ENCODE peak calls at places on chromosome 20, in ten cellular contexts. One of them, this sample, is unnamed. For H3K4me1, the result is how much of the 10 kb centered on the place peaks cover.

GRCh38 chr20:11686900-11687543 is 230.7 kb upstream of the BTBD3 start:
- DNase-seq in uterus: peak
- DNase-seq in mammary epithelial cell: peak
- DNase-seq in HepG2: no peak
- DNase-seq in fibroblast of lung: peak
- DNase-seq in transverse colon: peak
- DNase-seq in left ventricle myocardium inferior: peak
- DNase-seq in right atrium auricular region: no peak
- DNase-seq in esophagus muscularis mucosa: no peak
- DNase-seq in tibial nerve: no peak
- DNase-seq in this sample: peak

GRCh38 chr20:37823276-37823980 is 79.5 kb upstream of the VSTM2L start:
- DNase-seq in right atrium auricular region: no peak
- DNase-seq in esophagus muscularis mucosa: no peak
- DNase-seq in tibial nerve: no peak
- DNase-seq in HepG2: no peak
- DNase-seq in mammary epithelial cell: peak
- DNase-seq in transverse colon: no peak
- DNase-seq in fibroblast of lung: no peak
- DNase-seq in uterus: no peak
- DNase-seq in left ventricle myocardium inferior: no peak
- DNase-seq in this sample: no peak

GRCh38 chr20:60361761-60362410 is 403.7 kb downstream of the CDH26 start:
- DNase-seq in mammary epithelial cell: no peak
- DNase-seq in fibroblast of lung: no peak
- DNase-seq in uterus: no peak
- DNase-seq in right atrium auricular region: no peak
- DNase-seq in left ventricle myocardium inferior: no peak
- DNase-seq in esophagus muscularis mucosa: peak
- DNase-seq in tibial nerve: no peak
- DNase-seq in transverse colon: no peak
- DNase-seq in HepG2: no peak
- DNase-seq in this sample: no peak

GRCh38 chr20:61279621-61280150 is 27.6 kb downstream of the CDH4 start:
- DNase-seq in fibroblast of lung: no peak
- DNase-seq in transverse colon: no peak
- DNase-seq in right atrium auricular region: no peak
- DNase-seq in mammary epithelial cell: no peak
- DNase-seq in left ventricle myocardium inferior: no peak
- DNase-seq in HepG2: no peak
- DNase-seq in uterus: no peak
- DNase-seq in esophagus muscularis mucosa: no peak
- DNase-seq in tibial nerve: no peak
- DNase-seq in this sample: no peak

GRCh38 chr20:39874049-39874893 is 814.8 kb downstream of the MAFB start:
- DNase-seq in uterus: peak
- DNase-seq in tibial nerve: peak
- DNase-seq in mammary epithelial cell: peak
- DNase-seq in HepG2: peak
- DNase-seq in fibroblast of lung: peak
- DNase-seq in esophagus muscularis mucosa: no peak
- DNase-seq in transverse colon: peak
- DNase-seq in left ventricle myocardium inferior: peak
- DNase-seq in right atrium auricular region: peak
- DNase-seq in this sample: peak

GRCh38 chr20:54642733-54643667 is 167.6 kb downstream of the DOK5 start:
- DNase-seq in HepG2: no peak
- DNase-seq in mammary epithelial cell: no peak
- DNase-seq in transverse colon: no peak
- DNase-seq in left ventricle myocardium inferior: no peak
- DNase-seq in tibial nerve: no peak
- DNase-seq in esophagus muscularis mucosa: no peak
- DNase-seq in fibroblast of lung: no peak
- DNase-seq in uterus: no peak
- DNase-seq in right atrium auricular region: no peak
- DNase-seq in this sample: no peak

GRCh38 chr20:46999821-47000465 is 105.3 kb downstream of the EYA2 start:
- DNase-seq in uterus: no peak
- DNase-seq in esophagus muscularis mucosa: no peak
- DNase-seq in transverse colon: no peak
- DNase-seq in mammary epithelial cell: no peak
- DNase-seq in HepG2: no peak
- DNase-seq in tibial nerve: no peak
- DNase-seq in fibroblast of lung: no peak
- DNase-seq in right atrium auricular region: no peak
- DNase-seq in left ventricle myocardium inferior: no peak
- DNase-seq in this sample: no peak

GRCh38 chr20:62151835-62152364 is 8.3 kb downstream of the SS18L1 start:
- DNase-seq in mammary epithelial cell: no peak
- DNase-seq in fibroblast of lung: no peak
- DNase-seq in right atrium auricular region: no peak
- DNase-seq in esophagus muscularis mucosa: no peak
- DNase-seq in tibial nerve: no peak
- DNase-seq in left ventricle myocardium inferior: no peak
- DNase-seq in transverse colon: no peak
- DNase-seq in uterus: no peak
- DNase-seq in HepG2: no peak
- DNase-seq in this sample: no peak

GRCh38 chr20:33983371-33983770 is 10.3 kb upstream of the RALY start:
- DNase-seq in transverse colon: no peak
- DNase-seq in tibial nerve: no peak
- DNase-seq in fibroblast of lung: no peak
- DNase-seq in uterus: no peak
- DNase-seq in HepG2: no peak
- DNase-seq in esophagus muscularis mucosa: no peak
- DNase-seq in mammary epithelial cell: no peak
- DNase-seq in left ventricle myocardium inferior: no peak
- DNase-seq in right atrium auricular region: no peak
- DNase-seq in this sample: no peak

GRCh38 chr20:19726126-19726525 is 31.9 kb upstream of the RIN2 start:
- DNase-seq in fibroblast of lung: peak
- DNase-seq in uterus: no peak
- DNase-seq in transverse colon: no peak
- DNase-seq in tibial nerve: no peak
- DNase-seq in right atrium auricular region: no peak
- DNase-seq in mammary epithelial cell: peak
- DNase-seq in left ventricle myocardium inferior: no peak
- DNase-seq in esophagus muscularis mucosa: no peak
- DNase-seq in HepG2: no peak
- DNase-seq in this sample: no peak

DNA sequence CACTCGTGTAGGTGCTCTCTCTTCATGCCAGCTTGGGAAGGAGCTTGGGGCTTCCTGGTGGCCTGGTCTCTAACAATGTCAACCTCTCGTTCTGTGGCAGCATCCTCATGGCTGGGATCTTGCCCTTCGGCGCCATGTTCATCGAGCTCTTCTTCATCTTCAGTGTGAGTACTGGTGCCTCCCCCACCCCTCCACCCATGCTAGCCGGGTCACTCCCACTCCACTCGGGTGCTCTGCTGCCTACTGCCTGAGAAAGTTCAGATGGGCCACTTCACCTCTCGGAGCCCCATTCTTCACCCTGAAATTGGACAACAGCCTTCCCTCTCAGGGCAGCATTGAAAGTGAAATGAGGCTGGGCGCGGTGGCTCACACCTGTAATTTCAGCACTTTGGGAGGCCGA is 48.8 kb downstream of the TM9SF4 start:
- DNase-seq in HepG2: no peak
- DNase-seq in uterus: no peak
- DNase-seq in mammary epithelial cell: no peak
- DNase-seq in fibroblast of lung: no peak
- DNase-seq in esophagus muscularis mucosa: no peak
- DNase-seq in tibial nerve: no peak
- DNase-seq in right atrium auricular region: no peak
- DNase-seq in transverse colon: no peak
- DNase-seq in left ventricle myocardium inferior: no peak
- DNase-seq in this sample: no peak
- H3K4me3 ChIP-seq in HepG2: no peak
- H3K4me3 ChIP-seq in uterus: no peak
- H3K4me3 ChIP-seq in mammary epithelial cell: no peak
- H3K4me3 ChIP-seq in fibroblast of lung: no peak
- H3K4me3 ChIP-seq in esophagus muscularis mucosa: no peak
- H3K4me3 ChIP-seq in tibial nerve: no peak
- H3K4me3 ChIP-seq in right atrium auricular region: no peak
- H3K4me3 ChIP-seq in transverse colon: no peak
- H3K4me3 ChIP-seq in left ventricle myocardium inferior: no peak
- H3K4me3 ChIP-seq in this sample: no peak

DNA sequence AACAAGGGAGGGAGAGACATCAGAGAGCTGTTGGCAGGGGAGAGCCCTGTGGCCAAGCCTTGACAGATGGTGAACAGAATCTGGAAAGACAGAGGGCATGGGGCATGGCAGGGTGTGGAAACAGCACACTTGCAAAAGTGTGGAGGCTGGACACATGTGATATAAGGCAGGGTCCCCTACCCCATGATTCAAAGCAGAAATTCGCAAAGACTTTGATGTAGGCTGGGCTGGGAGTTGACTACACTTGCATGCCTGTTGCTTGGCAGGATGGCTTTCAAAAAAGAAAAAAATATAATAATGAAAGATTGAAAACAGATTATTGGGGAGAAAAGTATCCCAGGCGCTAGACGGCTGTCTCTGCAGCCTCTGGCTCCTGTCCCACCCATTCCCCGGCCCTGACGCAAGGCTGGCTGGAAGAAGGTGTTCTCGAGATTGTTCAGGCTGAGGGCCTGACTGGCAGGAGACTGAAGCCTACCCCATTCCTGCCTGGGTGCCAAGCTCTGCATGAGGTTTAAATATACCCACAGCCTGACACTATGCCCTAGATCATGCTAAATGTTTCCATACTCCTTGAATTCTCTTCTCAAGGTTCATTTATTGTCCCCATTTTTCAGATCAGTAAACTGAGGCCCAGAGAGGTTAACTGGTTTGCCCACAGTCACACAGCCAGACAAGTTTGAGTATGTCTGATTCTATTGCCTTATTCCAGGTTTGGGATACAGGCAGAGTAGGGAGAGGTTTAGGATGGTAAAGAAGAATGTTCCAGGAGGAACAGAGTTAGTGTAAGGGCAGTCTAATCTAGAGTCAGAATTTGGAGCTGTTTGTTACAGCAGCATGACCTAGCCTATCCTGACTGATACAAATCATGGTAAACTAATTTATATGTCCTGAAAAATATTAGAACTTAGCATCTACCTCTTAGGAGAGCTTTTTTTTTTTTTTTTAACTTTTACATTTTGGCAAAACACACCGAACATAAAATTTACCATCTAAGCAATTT is 23.4 kb upstream of the CCN5 start:
- DNase-seq in fibroblast of lung: peak
- DNase-seq in right atrium auricular region: peak
- DNase-seq in uterus: peak
- DNase-seq in HepG2: no peak
- DNase-seq in esophagus muscularis mucosa: no peak
- DNase-seq in transverse colon: no peak
- DNase-seq in left ventricle myocardium inferior: peak
- DNase-seq in tibial nerve: peak
- DNase-seq in mammary epithelial cell: no peak
- DNase-seq in this sample: no peak
- H3K27ac ChIP-seq in fibroblast of lung: no peak
- H3K27ac ChIP-seq in right atrium auricular region: peak
- H3K27ac ChIP-seq in uterus: peak
- H3K27ac ChIP-seq in HepG2: no peak
- H3K27ac ChIP-seq in esophagus muscularis mucosa: peak
- H3K27ac ChIP-seq in transverse colon: no peak
- H3K27ac ChIP-seq in left ventricle myocardium inferior: peak
- H3K27ac ChIP-seq in tibial nerve: no peak
- H3K27ac ChIP-seq in mammary epithelial cell: no peak
- H3K27ac ChIP-seq in this sample: no peak

DNA sequence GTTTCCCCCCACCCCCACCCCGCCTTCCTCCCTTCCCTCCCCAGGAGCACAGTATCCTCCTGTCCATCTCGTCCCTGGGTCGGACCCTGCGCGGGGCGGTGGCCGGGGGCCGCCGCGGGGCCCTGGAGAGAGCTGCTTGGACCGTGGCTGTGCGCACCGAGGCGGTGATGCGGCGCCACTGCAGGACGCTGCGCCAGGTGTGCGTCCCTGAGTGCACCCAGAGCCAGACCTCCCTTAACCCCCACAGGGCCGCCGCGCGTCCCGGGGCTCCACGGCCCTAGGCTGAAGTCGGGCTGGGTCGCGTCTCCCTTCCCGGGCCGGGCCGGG is 2.2 kb downstream of the C20orf204 start:
- DNase-seq in mammary epithelial cell: no peak
- DNase-seq in esophagus muscularis mucosa: no peak
- DNase-seq in uterus: no peak
- DNase-seq in transverse colon: no peak
- DNase-seq in tibial nerve: no peak
- DNase-seq in fibroblast of lung: no peak
- DNase-seq in left ventricle myocardium inferior: no peak
- DNase-seq in HepG2: no peak
- DNase-seq in right atrium auricular region: no peak
- DNase-seq in this sample: no peak
- H3K4me1 ChIP-seq in mammary epithelial cell: under half
- H3K4me1 ChIP-seq in esophagus muscularis mucosa: half or more
- H3K4me1 ChIP-seq in uterus: under half
- H3K4me1 ChIP-seq in transverse colon: under half
- H3K4me1 ChIP-seq in tibial nerve: half or more
- H3K4me1 ChIP-seq in fibroblast of lung: under half
- H3K4me1 ChIP-seq in left ventricle myocardium inferior: half or more
- H3K4me1 ChIP-seq in HepG2: half or more
- H3K4me1 ChIP-seq in right atrium auricular region: half or more
- H3K4me1 ChIP-seq in this sample: under half

GRCh38 chr20:24245093-24245492 is 224.3 kb upstream of the SYNDIG1 start:
- DNase-seq in transverse colon: no peak
- DNase-seq in right atrium auricular region: no peak
- DNase-seq in HepG2: no peak
- DNase-seq in left ventricle myocardium inferior: no peak
- DNase-seq in mammary epithelial cell: no peak
- DNase-seq in fibroblast of lung: no peak
- DNase-seq in uterus: no peak
- DNase-seq in esophagus muscularis mucosa: no peak
- DNase-seq in tibial nerve: no peak
- DNase-seq in this sample: no peak
- H3K4me3 ChIP-seq in transverse colon: no peak
- H3K4me3 ChIP-seq in right atrium auricular region: no peak
- H3K4me3 ChIP-seq in HepG2: no peak
- H3K4me3 ChIP-seq in left ventricle myocardium inferior: no peak
- H3K4me3 ChIP-seq in mammary epithelial cell: no peak
- H3K4me3 ChIP-seq in fibroblast of lung: no peak
- H3K4me3 ChIP-seq in uterus: no peak
- H3K4me3 ChIP-seq in esophagus muscularis mucosa: no peak
- H3K4me3 ChIP-seq in tibial nerve: no peak
- H3K4me3 ChIP-seq in this sample: no peak

DNA sequence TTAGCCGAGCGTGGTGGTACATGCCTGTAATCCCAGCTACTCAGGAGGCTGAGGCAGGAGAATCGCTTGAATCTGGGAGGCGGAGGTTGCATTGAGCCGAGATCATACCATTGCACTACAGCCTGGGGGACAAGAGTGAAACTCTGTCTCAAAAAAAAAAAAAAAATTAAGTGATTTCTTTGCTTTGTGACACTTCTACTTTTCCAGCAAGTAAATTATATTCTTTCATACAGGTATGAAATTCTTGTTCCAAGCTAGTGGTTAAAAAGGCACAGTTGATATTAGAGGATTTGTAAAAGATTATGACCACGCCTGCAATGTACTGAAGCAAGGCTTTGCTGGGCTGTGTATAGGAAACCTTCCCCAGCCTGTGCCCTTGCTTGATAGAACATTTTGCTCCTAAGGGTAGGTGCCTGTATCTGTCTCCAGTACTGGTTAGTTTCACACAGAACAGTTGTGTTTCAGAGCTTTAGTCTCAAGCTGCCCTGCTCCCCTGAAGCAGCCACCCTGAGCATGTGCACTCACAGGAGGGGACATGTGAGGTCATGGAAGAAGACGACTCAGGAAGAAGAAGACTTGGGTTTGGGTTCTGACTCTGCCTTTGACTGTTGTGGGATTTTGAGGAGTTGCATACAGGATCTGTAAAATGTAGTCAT is 10.2 kb downstream of the PTPN1 start:
- DNase-seq in right atrium auricular region: no peak
- DNase-seq in transverse colon: peak
- DNase-seq in HepG2: no peak
- DNase-seq in fibroblast of lung: no peak
- DNase-seq in esophagus muscularis mucosa: no peak
- DNase-seq in uterus: no peak
- DNase-seq in tibial nerve: no peak
- DNase-seq in mammary epithelial cell: no peak
- DNase-seq in left ventricle myocardium inferior: no peak
- DNase-seq in this sample: peak
- H3K27ac ChIP-seq in right atrium auricular region: no peak
- H3K27ac ChIP-seq in transverse colon: peak
- H3K27ac ChIP-seq in HepG2: no peak
- H3K27ac ChIP-seq in fibroblast of lung: no peak
- H3K27ac ChIP-seq in esophagus muscularis mucosa: no peak
- H3K27ac ChIP-seq in uterus: no peak
- H3K27ac ChIP-seq in tibial nerve: peak
- H3K27ac ChIP-seq in mammary epithelial cell: no peak
- H3K27ac ChIP-seq in left ventricle myocardium inferior: peak
- H3K27ac ChIP-seq in this sample: no peak